ENCODE peak calls at places on chromosomes 5 and 9, in six cellular contexts. R is B cell, L is mammary epithelial cell, O is WTC11, Z is astrocyte, A is ascending aorta. S is an unnamed sample.

GRCh38 chr9:127960410-127961165 is 20.2 kb downstream of the EEIG1 start:
- DNase-seq in R (no peak), L (peak), O (no peak), Z (no peak), A (no peak), S (no peak)

GRCh38 chr5:110917161-110917875 is 154.2 kb upstream of the TSLP start:
- DNase-seq in R (no peak), L (no peak), O (no peak), Z (peak), A (no peak), S (peak)

GRCh38 chr5:150599917-150600511 is 40.4 kb upstream of the SYNPO start:
- DNase-seq in R (no peak), L (peak), O (no peak), Z (peak), A (no peak), S (peak)

GRCh38 chr9:113872485-113873143 is 3.5 kb upstream of the ZNF618 start:
- DNase-seq in R (no peak), L (peak), O (no peak), Z (peak), A (no peak), S (no peak)

GRCh38 chr9:110908894-110909293 is 129.4 kb downstream of the LPAR1 start:
- DNase-seq in R (no peak), L (no peak), O (no peak), Z (no peak), A (no peak), S (no peak)

GRCh38 chr5:40381676-40382363 is 297.9 kb upstream of the PTGER4 start:
- DNase-seq in R (no peak), L (peak), O (no peak), Z (peak), A (no peak), S (no peak)

GRCh38 chr5:21236896-21237830 is 1249.2 kb upstream of the CDH18 start:
- DNase-seq in R (no peak), L (peak), O (no peak), Z (peak), A (no peak), S (peak)

GRCh38 chr9:137368431-137369110 is 54.4 kb downstream of the EXD3 start:
- DNase-seq in R (peak), L (no peak), O (peak), Z (no peak), A (no peak), S (no peak)

GRCh38 chr9:91562412-91562811 is 138.8 kb upstream of the NFIL3 start:
- DNase-seq in R (no peak), L (no peak), O (no peak), Z (no peak), A (no peak), S (no peak)

GRCh38 chr9:14910178-14910805 is at the start of gene FREM1:
- DNase-seq in R (no peak), L (no peak), O (peak), Z (no peak), A (no peak), S (no peak)

GRCh38 chr9:112665347-112665746 is 52.6 kb downstream of the INIP start:
- DNase-seq in R (no peak), L (peak), O (no peak), Z (peak), A (no peak), S (peak)

GRCh38 chr9:77980622-77981021 is 51.0 kb downstream of the GNAQ start:
- DNase-seq in R (no peak), L (peak), O (no peak), Z (peak), A (no peak), S (peak)

GRCh38 chr9:77975023-77975422 is 56.6 kb downstream of the GNAQ start:
- DNase-seq in R (no peak), L (no peak), O (no peak), Z (no peak), A (no peak), S (no peak)

GRCh38 chr9:77977210-77977611 is 54.4 kb downstream of the GNAQ start:
- DNase-seq in R (no peak), L (peak), O (peak), Z (peak), A (no peak), S (peak)

GRCh38 chr9:77981332-77981731 is 50.3 kb downstream of the GNAQ start:
- DNase-seq in R (no peak), L (peak), O (no peak), Z (peak), A (no peak), S (peak)

GRCh38 chr9:77978086-77978781 is 53.4 kb downstream of the GNAQ start:
- DNase-seq in R (no peak), L (no peak), O (no peak), Z (no peak), A (no peak), S (no peak)
- TF ChIP-seq CTCF in R (no peak), L (no peak), O (no peak), Z (no peak), A (no peak), S (no peak)

DNA sequence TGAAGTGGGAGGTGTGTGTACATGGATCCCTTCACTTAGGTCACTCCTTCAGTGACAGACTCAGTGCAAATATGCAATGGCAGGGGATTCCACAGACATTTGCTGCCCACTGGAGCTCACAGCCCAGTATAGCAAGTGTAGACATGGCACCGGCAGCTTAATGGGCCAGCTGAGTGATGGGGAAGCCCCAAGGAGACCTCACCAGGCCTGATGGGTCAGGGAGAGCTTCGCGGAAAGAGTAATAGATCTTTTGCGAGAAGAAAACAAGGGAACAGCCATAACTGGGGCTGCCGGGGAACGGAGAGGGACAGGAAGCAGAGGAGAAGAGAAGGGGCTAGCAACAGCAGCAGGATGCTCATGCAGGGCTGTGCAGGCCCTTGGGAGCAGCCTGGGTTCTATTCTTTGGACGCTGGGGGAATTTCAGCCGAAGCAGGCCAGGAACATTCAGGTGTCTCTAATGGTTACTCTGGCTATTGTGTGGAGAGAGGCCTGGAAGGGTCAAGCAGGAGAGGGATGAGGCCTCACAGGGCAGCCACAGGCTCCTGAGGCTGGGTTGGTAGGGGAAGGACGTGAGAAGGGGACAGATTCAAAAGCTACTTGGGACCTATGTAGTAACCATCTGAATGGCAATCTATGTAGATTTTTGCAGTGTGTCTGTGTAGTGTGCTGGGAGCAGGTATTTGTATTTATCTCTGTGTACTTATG is 27.0 kb downstream of the TCF7 start:
- DNase-seq in R (no peak), L (peak), O (no peak), Z (no peak), A (no peak), S (no peak)
- TF ChIP-seq CTCF in R (no peak), L (peak), O (no peak), Z (no peak), A (no peak), S (no peak)

GRCh38 chr5:2998106-2998505 is 246.6 kb upstream of the IRX2 start:
- DNase-seq in R (no peak), L (no peak), O (no peak), Z (no peak), A (no peak), S (no peak)
- TF ChIP-seq CTCF in R (no peak), L (no peak), O (no peak), Z (no peak), A (no peak), S (no peak)

GRCh38 chr5:159341914-159342313 is 11.6 kb upstream of the IL12B start:
- DNase-seq in R (no peak), L (peak), O (no peak), Z (peak), A (no peak), S (peak)

GRCh38 chr5:159341145-159341544 is 10.9 kb upstream of the IL12B start:
- DNase-seq in R (no peak), L (peak), O (no peak), Z (no peak), A (no peak), S (no peak)

GRCh38 chr5:159343295-159344094 is 13.2 kb upstream of the IL12B start:
- DNase-seq in R (no peak), L (no peak), O (no peak), Z (no peak), A (no peak), S (peak)

GRCh38 chr5:159340511-159340910 is 10.2 kb upstream of the IL12B start:
- DNase-seq in R (no peak), L (no peak), O (no peak), Z (no peak), A (no peak), S (no peak)

GRCh38 chr5:159342838-159343237 is 12.6 kb upstream of the IL12B start:
- DNase-seq in R (no peak), L (no peak), O (no peak), Z (no peak), A (no peak), S (no peak)
- TF ChIP-seq CTCF in R (no peak), L (no peak), O (no peak), Z (no peak), A (no peak), S (no peak)

DNA sequence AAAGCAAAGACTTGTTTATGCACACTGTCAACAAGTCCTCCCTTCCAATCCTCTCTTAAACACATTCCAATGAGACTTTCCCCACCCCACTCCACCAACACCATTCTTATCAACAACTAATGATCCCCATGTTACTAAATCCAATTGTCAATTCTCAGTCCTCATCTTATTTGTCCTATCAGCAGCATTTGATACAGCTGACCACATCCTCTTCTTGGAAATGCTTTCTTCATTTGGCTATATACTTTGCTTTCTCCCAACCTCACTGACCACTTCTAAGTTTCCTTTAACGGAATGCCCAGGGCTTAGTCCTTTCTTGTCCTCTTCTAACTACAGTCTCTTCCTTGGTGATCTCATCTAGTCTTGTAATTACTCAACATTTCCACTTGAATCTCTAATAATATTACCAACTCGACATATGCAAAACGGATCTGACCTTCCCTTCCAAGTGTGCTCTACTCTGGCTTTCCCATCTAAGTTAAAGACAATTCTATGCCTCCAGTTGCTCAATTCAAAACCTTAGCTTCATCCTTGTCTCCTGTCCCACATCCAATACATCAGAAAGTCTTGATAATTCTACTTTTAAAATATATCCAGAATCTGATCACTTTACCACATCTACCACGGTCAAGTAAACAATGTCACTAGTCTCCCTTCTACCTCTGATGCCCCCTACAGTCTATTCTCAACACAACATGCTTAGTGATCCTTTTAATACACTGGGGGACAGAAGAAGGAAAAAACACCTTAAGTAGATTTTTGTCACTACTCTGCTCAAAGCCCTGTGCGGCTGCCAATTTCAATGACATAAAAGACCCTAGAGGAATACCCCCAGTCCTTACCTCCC is 25.5 kb downstream of the AGTPBP1 start:
- DNase-seq in R (no peak), L (no peak), O (no peak), Z (no peak), A (no peak), S (no peak)
- TF ChIP-seq CTCF in R (peak), L (no peak), O (peak), Z (no peak), A (no peak), S (peak)

DNA sequence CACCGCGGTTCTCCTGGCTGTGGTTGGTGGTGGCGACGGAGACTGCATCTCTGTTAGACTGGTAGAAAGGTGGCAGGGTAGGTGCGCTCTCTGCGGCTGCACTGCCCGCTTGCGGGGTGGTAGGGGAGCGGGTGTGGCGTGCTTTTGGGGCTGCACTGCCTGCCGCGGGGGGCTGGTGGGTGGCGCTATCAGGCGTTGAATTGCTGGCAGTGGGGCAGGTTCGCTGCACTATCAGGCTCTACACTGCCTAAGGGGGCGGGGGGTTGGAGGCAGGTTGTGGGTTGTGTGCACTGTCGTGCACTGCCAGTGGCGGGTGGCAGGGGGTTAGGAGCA is 21.0 kb upstream of the TRIM52 start:
- DNase-seq in R (no peak), L (no peak), O (no peak), Z (no peak), A (no peak), S (no peak)
- TF ChIP-seq CTCF in R (no peak), L (no peak), O (no peak), Z (no peak), A (no peak), S (no peak)